ENCODE peak calls at places on chromosomes 7 and 10, in ten cellular contexts. L, W, B, Y, C, K, Z, R, O and G are unnamed samples.

GRCh38 chr10:86730227-86730626 is 26.2 kb upstream of the BMPR1A start:
- DNase-seq in W (peak), C (no peak), L (no peak), Y (peak), K (peak), O (no peak), B (no peak), Z (no peak), R (peak), G (no peak)

GRCh38 chr10:74900297-74900696 is 73.9 kb downstream of the KAT6B start:
- DNase-seq in R (no peak), B (no peak), Z (no peak), K (no peak), W (no peak), L (no peak), Y (peak), O (no peak), C (no peak), G (no peak)

GRCh38 chr7:1817061-1817712 is 147.1 kb downstream of the ELFN1 start:
- DNase-seq in B (no peak), C (no peak), Y (no peak), W (no peak), O (no peak), Z (peak), R (peak), K (no peak), L (no peak), G (peak)

GRCh38 chr10:102120142-102120986 is at the start of gene LDB1:
- DNase-seq in R (peak), K (peak), W (peak), B (peak), Y (peak), O (no peak), C (peak), L (peak), Z (no peak), G (peak)

GRCh38 chr10:63935705-63936104 is 414.5 kb downstream of the REEP3 start:
- DNase-seq in C (no peak), K (no peak), Y (no peak), B (no peak), W (no peak), Z (no peak), R (no peak), L (peak), O (no peak), G (no peak)

GRCh38 chr7:114874170-114874569 is 47.7 kb upstream of the MDFIC start:
- DNase-seq in W (no peak), Y (no peak), O (no peak), Z (no peak), C (no peak), L (no peak), R (no peak), K (no peak), B (no peak), G (no peak)

GRCh38 chr10:34190594-34190993 is 624.5 kb downstream of the PARD3 start:
- DNase-seq in W (no peak), Z (no peak), C (no peak), K (no peak), Y (no peak), O (no peak), B (no peak), L (no peak), R (no peak), G (no peak)

GRCh38 chr10:110852255-110852896 is 19.4 kb upstream of the PDCD4 start:
- DNase-seq in O (no peak), B (peak), C (no peak), K (peak), W (no peak), L (no peak), Z (no peak), Y (no peak), R (peak), G (no peak)

GRCh38 chr7:87148332-87148955 is 3.8 kb upstream of the DMTF1 start:
- DNase-seq in R (no peak), Z (no peak), B (no peak), O (no peak), C (no peak), Y (no peak), W (no peak), K (no peak), L (peak), G (no peak)

DNA sequence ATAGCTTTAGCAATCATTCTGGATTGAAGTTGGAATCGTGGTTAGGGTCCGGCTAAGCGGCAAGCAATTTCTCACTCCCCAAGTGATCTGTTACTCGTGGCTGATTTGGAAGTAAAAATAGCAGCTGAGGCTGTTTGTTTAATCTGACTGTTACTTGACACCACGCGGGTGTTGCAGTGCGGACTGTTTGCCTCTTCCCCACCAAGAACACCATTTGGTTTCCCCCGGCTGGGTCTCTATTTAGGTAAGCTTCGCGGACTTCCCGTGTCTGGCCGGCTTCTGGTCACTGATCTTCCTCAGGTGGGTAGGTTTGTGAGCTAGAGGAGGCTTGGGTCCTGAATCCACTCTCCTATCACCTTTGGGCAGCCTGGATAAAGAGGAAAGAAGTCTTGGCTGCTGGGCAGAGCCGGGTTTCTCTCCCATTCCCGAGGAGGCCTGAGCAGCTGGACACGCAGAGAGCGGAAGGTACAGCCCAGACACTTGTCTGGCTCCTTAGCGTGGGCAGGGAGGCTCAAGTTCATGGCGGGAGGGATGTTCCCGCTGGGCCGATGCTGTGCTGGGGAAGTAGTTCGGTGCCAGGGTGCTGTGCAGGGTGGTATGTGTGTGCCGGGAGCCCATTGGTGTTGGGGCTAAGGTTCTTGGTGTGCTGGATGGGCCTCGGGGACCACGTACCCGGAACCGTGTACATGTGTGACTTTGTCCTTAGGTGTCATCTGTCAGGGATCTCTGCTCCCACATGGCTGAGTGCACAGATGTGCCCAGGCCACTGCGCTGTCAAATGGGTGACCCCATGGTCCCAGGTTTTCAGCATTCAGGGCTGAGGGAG is at the start of gene C10orf71:
- DNase-seq in L (no peak), C (no peak), Y (no peak), W (no peak), K (no peak), B (no peak), O (no peak), R (peak), Z (no peak), G (no peak)
- TF ChIP-seq POLR2A in L (no peak), C (no peak), Y (no peak), W (no peak), K (no peak), B (no peak), O (no peak), R (no peak), Z (no peak), G (no peak)

GRCh38 chr10:58351616-58352578 is 17.1 kb downstream of the UBE2D1 start:
- DNase-seq in R (no peak), B (no peak), K (no peak), W (no peak), L (no peak), Y (no peak), Z (no peak), C (no peak), O (no peak), G (no peak)
- TF ChIP-seq EP300 in R (no peak), B (no peak), K (no peak), W (no peak), L (no peak), Y (no peak), Z (no peak), C (no peak), O (no peak), G (no peak)

GRCh38 chr10:112723876-112724275 is 226.2 kb upstream of the TCF7L2 start:
- DNase-seq in R (no peak), Z (no peak), W (no peak), L (no peak), O (no peak), B (no peak), C (no peak), Y (no peak), K (no peak), G (no peak)
- H3K27ac ChIP-seq in R (no peak), Z (no peak), W (no peak), L (no peak), O (no peak), B (no peak), C (no peak), Y (no peak), K (no peak), G (no peak)

DNA sequence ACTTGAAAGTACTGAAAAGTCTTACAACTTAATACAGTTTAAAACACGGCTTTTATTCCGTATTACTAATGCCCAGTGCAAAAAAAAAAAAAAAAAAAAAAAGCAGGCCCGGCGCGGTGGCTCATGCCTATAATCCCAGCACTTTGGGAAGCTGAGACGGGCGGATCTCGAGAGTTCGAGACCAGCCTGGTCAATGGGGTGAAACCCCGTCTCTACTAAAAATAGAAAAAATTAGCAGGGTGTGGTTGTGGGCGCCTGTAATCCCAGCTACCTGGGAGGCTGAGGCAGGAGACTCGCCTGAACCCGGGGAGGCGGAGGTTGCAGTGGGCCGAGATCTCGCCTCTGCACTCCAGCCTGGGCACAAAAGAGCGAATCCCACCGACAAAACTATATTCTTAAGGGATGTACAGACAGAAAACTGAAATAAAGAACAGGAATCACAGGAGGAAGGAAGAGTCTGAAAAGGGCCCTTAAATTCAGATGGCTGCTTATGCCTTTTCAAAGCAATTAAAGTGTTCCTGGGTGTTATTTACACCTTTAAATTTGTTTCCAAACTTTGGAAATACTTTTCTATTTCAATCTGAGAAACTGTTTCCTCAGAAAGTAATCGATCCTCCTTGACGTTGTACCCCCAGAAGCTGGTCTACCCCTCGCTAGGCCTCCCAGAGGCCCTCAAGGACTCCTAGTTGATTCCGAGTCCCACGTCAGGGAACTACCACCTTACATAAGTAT is 2.1 kb upstream of the KMT2E start:
- DNase-seq in R (peak), O (no peak), W (peak), B (no peak), Y (peak), K (no peak), Z (no peak), L (peak), C (no peak), G (no peak)
- TF ChIP-seq POLR2A in R (no peak), O (no peak), W (no peak), B (no peak), Y (peak), K (no peak), Z (no peak), L (no peak), C (no peak), G (no peak)

DNA sequence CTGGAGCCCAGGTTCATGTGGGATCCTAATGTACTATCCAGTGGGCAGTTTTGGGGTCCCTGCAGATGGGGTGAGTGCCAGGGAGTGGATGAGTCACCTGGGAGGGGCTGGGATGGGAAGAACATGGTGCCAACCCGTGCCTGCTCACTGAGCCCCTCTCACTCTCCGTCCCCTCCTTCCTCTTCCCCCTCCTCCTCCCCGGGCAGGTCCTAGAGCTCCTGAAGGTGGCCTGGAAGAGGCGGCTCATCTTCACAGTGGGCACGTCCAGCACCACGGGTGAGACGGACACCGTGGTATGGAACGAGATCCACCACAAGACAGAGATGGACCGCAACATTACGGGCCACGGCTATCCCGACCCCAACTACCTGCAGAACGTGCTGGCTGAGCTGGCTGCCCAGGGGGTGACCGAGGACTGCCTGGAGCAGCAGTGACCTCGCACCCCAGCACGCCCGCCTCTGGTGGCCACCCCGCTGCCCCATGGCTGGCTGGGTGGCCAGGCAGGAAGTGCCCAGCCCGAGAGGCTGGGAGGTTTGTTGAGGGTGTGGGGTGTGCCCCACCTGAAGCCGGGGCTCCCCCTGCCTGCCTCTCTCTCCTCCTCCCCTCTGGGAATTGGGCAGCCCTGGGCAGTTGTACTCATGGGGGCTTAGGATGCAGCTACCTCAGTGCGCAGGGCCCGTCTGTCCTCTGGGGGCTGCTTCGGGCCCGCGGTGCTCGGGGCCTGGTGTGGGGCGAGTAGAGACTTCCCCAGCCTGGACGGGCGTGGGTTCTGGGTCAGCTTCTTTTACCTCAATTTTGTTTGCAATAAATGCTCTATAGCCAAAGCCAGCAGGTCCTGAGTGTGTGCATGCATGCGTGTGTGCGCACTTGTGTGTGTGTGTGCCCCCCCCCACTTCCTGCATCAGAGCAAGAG is 4.9 kb upstream of the UPK3B start:
- DNase-seq in Z (no peak), L (no peak), K (no peak), W (no peak), Y (no peak), R (peak), B (no peak), O (no peak), C (no peak), G (peak)
- TF ChIP-seq EP300 in Z (no peak), L (no peak), K (no peak), W (no peak), Y (no peak), R (no peak), B (no peak), O (no peak), C (no peak), G (no peak)

DNA sequence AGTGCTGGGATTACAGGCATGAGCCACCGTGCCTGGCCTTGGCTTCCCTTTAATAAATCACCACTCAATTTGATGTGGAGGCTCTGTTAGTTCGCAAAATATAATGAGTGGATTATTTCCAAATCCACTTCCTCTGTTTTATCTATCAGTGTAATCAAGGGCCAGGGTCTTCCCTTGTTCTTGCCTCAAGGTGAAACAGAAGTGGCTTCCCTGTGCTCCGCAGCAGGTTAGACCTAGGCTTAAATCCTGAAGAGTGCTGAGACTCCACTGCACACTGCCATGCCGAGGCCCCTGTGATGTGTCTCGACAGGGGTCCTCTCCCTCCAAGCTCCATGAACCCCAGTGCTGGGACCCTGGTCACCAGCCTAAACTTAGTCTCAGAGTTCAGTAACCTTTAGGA is 59.0 kb downstream of the MDH2 start:
- DNase-seq in C (no peak), L (no peak), K (no peak), W (no peak), Z (no peak), O (no peak), B (no peak), Y (no peak), R (no peak), G (no peak)
- H3K27ac ChIP-seq in C (no peak), L (peak), K (no peak), W (no peak), Z (no peak), O (no peak), B (no peak), Y (no peak), R (no peak), G (no peak)

GRCh38 chr10:119020627-119020946 is 8.9 kb upstream of the NANOS1 start:
- DNase-seq in Z (peak), R (peak), K (no peak), L (no peak), C (no peak), O (no peak), Y (no peak), W (no peak), B (no peak), G (no peak)
- TF ChIP-seq POLR2A in Z (no peak), R (no peak), K (no peak), L (no peak), C (no peak), O (no peak), Y (no peak), W (no peak), B (no peak), G (no peak)

DNA sequence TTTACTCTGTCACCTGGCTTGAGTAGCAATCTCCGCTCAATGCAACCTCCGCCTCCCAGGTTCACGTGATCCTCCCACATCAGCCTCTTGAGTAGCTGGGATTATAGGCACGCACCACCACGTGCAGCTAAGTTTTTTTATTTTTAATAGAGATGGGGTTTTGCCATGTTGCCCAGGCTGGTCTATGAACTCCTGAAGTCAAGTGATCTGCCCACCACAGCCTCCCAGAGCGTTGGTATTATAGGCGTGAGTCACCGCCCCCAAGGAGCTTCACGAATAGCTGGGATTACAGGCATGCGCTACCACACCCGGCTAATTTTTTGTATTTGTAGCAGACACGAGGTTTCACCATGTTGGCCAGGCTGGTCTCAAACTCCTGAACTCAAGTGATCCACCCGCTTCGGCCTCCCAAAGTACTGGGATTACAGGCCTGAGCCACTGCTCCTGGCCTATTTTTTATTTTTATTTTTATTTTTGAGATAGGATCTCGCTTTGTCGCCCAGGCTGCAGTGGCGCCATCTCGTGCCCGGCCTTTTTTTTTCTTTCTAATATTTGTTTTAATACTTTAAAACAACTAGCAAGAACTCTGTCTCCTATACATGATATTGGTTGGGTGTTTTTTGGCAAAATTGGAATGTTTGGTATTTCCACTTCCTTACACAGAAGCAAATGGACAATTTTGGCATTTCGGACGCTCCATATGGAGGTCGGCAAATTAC is 1.1 kb downstream of the EFCAB10 start:
- DNase-seq in L (peak), Y (no peak), K (no peak), W (no peak), Z (no peak), B (no peak), R (no peak), C (no peak), O (no peak), G (no peak)
- TF ChIP-seq EP300 in L (no peak), Y (no peak), K (no peak), W (no peak), Z (no peak), B (no peak), R (no peak), C (no peak), O (no peak), G (no peak)

GRCh38 chr10:11165591-11166543 is 148.2 kb downstream of the CELF2 start:
- DNase-seq in B (peak), Y (peak), C (peak), K (peak), Z (no peak), L (no peak), R (peak), O (no peak), W (peak), G (peak)
- H3K27ac ChIP-seq in B (peak), Y (peak), C (peak), K (peak), Z (peak), L (no peak), R (peak), O (no peak), W (peak), G (peak)